ENCODE peak calls at places on chromosomes 4 and X, in seven cellular contexts. L is T-helper 1 cell; P is A172; F is germinal center; I is stimulated activated CD4-positive, alpha-beta T cell treated with anti-CD3 and anti-CD28 coated beads, Interleukin-2, amount 100 ng/mL, for 48 hours; T is stimulated activated CD8-positive, alpha-beta memory T cell treated with anti-CD3 and anti-CD28 coated beads, Interleukin-15, amount 100 ng/mL, for 4 hours; A is NCI-H446. J is an unnamed sample.

GRCh38 chrX:123222920-123223319 is 38.8 kb downstream of the GRIA3 start:
- DNase-seq in L (no peak), P (no peak), F (no peak), I (no peak), T (no peak), A (no peak), J (no peak)

GRCh38 chr4:27068151-27068862 is 207.7 kb downstream of the STIM2 start:
- DNase-seq in L (no peak), P (no peak), F (no peak), I (no peak), T (no peak), A (no peak), J (no peak)

GRCh38 chr4:3221996-3222395 is 27.0 kb upstream of the MSANTD1 start:
- DNase-seq in L (no peak), P (no peak), F (no peak), I (no peak), T (no peak), A (no peak), J (no peak)

GRCh38 chr4:26459054-26459755 is 31.1 kb downstream of the CCKAR start:
- DNase-seq in L (no peak), P (peak; percentile 32), F (peak; percentile 62), I (no peak), T (no peak), A (no peak), J (no peak)

GRCh38 chrX:102765217-102765616 is 44.7 kb downstream of the GPRASP3 start:
- DNase-seq in L (no peak), P (peak; percentile 49), F (no peak), I (no peak), T (no peak), A (no peak), J (no peak)

GRCh38 chr4:23782778-23783455 is 106.9 kb downstream of the PPARGC1A start:
- DNase-seq in L (no peak), P (no peak), F (no peak), I (no peak), T (no peak), A (no peak), J (no peak)

GRCh38 chrX:38861489-38861888 is 60.2 kb downstream of the MID1IP1 start:
- DNase-seq in L (no peak), P (no peak), F (no peak), I (no peak), T (no peak), A (no peak), J (no peak)

GRCh38 chr4:112860731-112861377 is 188.6 kb upstream of the ANK2 start:
- DNase-seq in L (no peak), P (no peak), F (no peak), I (no peak), T (no peak), A (no peak), J (no peak)

GRCh38 chrX:153642313-153642654 is 4.7 kb upstream of the DUSP9 start:
- DNase-seq in L (no peak), P (no peak), F (no peak), I (no peak), T (no peak), A (no peak), J (no peak)

GRCh38 chrX:100407784-100408642 is 2.1 kb downstream of the PCDH19 start:
- DNase-seq in L (no peak), P (no peak), F (no peak), I (no peak), T (no peak), A (no peak), J (no peak)

GRCh38 chr4:10336471-10336870 is 120.8 kb downstream of the ZNF518B start:
- DNase-seq in L (no peak), P (no peak), F (no peak), I (no peak), T (no peak), A (no peak), J (no peak)

GRCh38 chrX:22093550-22093949 is 61.4 kb downstream of the PHEX start:
- DNase-seq in L (no peak), P (no peak), F (no peak), I (no peak), T (no peak), A (no peak), J (no peak)

GRCh38 chr4:116925900-116926457 is 159.4 kb downstream of the TRAM1L1 start:
- DNase-seq in L (no peak), P (no peak), F (no peak), I (no peak), T (no peak), A (no peak), J (no peak)

GRCh38 chr4:177862541-177863176 is 420.4 kb upstream of the AGA start:
- DNase-seq in L (no peak), P (no peak), F (no peak), I (no peak), T (no peak), A (no peak), J (no peak)

GRCh38 chrX:96407043-96407442 is 277.6 kb upstream of the DIAPH2 start:
- DNase-seq in L (no peak), P (peak; percentile 2), F (no peak), I (no peak), T (no peak), A (no peak), J (no peak)

GRCh38 chr4:5142726-5143125 is 91.4 kb downstream of the STK32B start:
- DNase-seq in L (no peak), P (peak; percentile 9), F (no peak), I (no peak), T (no peak), A (no peak), J (no peak)

GRCh38 chr4:47827339-47828047 is 10.4 kb downstream of the CORIN start:
- DNase-seq in L (no peak), P (no peak), F (no peak), I (no peak), T (no peak), A (no peak), J (no peak)

GRCh38 chr4:87126056-87126455 is 94.4 kb downstream of the KLHL8 start:
- DNase-seq in L (no peak), P (no peak), F (no peak), I (no peak), T (no peak), A (no peak), J (no peak)

GRCh38 chrX:46575991-46576392 is 2.4 kb downstream of the CHST7 start:
- DNase-seq in L (no peak), P (no peak), F (no peak), I (no peak), T (no peak), A (no peak), J (no peak)

J was measured in effector CD8-positive, alpha-beta T cell.